ENCODE peak calls at places on chromosomes 12 and 14, in four cellular contexts. Q is fibroblast of lung, F is AG10803, C is Calu3. N is an unnamed sample.

GRCh38 chr12:80001562-80001961 is 66.7 kb upstream of the PPP1R12A start:
- DNase-seq in Q (no peak), F (no peak), C (peak; percentile 29), N (no peak)

GRCh38 chr14:105420141-105420975 is 731 bp downstream of the MTA1 start:
- DNase-seq in Q (no peak), C (no peak), F (no peak), N (peak; percentile 45)

GRCh38 chr12:27220988-27221345 is 23.1 kb upstream of the STK38L start:
- DNase-seq in C (no peak), Q (no peak), F (no peak), N (no peak)

GRCh38 chr12:58655375-58655774 is 264.9 kb downstream of the LRIG3 start:
- DNase-seq in C (no peak), F (no peak), Q (no peak), N (no peak)

GRCh38 chr12:93199831-93200236 is 177.9 kb upstream of the NUDT4 start:
- DNase-seq in C (no peak), Q (peak; percentile 72), F (no peak), N (no peak)

GRCh38 chr14:41830679-41831078 is 224.0 kb downstream of the LRFN5 start:
- DNase-seq in F (peak; percentile 1), Q (peak; percentile 22), C (no peak), N (no peak)

GRCh38 chr12:4119157-4119761 is 154.3 kb upstream of the CCND2 start:
- DNase-seq in C (no peak), Q (no peak), F (no peak), N (no peak)

GRCh38 chr14:53347046-53347445 is 193.9 kb upstream of the DDHD1 start:
- DNase-seq in Q (no peak), F (no peak), C (no peak), N (no peak)

GRCh38 chr12:81450920-81451739 is 308.0 kb downstream of the PPFIA2 start:
- DNase-seq in Q (peak; percentile 76), F (peak; percentile 72), C (peak; percentile 72), N (peak; percentile 58)

GRCh38 chr12:109291531-109292341 is 17.3 kb downstream of the FOXN4 start:
- DNase-seq in F (peak; percentile 37), C (peak; percentile 45), Q (peak; percentile 41), N (peak; percentile 63)

GRCh38 chr14:30333934-30334333 is 225.0 kb upstream of the G2E3 start:
- DNase-seq in F (no peak), Q (peak; percentile 14), C (no peak), N (no peak)

GRCh38 chr12:53939141-53940108 is 794 bp downstream of the HOXC13 start:
- DNase-seq in F (peak; percentile 55), C (peak; percentile 34), Q (no peak), N (peak; percentile 81)

GRCh38 chr12:10212623-10213131 is at the start of gene GABARAPL1:
- DNase-seq in F (peak; percentile 86), C (peak; percentile 82), Q (peak; percentile 76), N (peak; percentile 93)

GRCh38 chr14:56630707-56631106 is 51.1 kb downstream of the TMEM260 start:
- DNase-seq in C (no peak), Q (peak; percentile 60), F (peak; percentile 68), N (no peak)

GRCh38 chr12:104722541-104723534 is 235.3 kb downstream of the SLC41A2 start:
- DNase-seq in Q (no peak), F (no peak), C (no peak), N (no peak)

GRCh38 chr14:66087231-66087630 is 398.9 kb upstream of the CCDC196 start:
- DNase-seq in C (no peak), F (peak; percentile 75), Q (peak; percentile 34), N (peak; percentile 68)

GRCh38 chr12:118777550-118777949 is 203.8 kb upstream of the SRRM4 start:
- DNase-seq in C (no peak), F (no peak), Q (no peak), N (no peak)

GRCh38 chr12:130300725-130301124 is 37.0 kb upstream of the PIWIL1 start:
- DNase-seq in Q (no peak), C (no peak), F (no peak), N (no peak)

GRCh38 chr12:123141615-123142517 is 9.0 kb downstream of the PITPNM2 start:
- DNase-seq in F (peak; percentile 71), Q (peak; percentile 91), C (peak; percentile 43), N (peak; percentile 63)

GRCh38 chr12:101854747-101855146 is 22.6 kb upstream of the DRAM1 start:
- DNase-seq in Q (no peak), F (no peak), C (no peak), N (no peak)

GRCh38 chr12:108832730-108833354 is 24.5 kb downstream of the SSH1 start:
- DNase-seq in Q (peak; percentile 98), C (peak; percentile 14), F (peak; percentile 97), N (peak; percentile 70)

N was measured in GM03348.